ENCODE peak calls at places on chromosome 4, in five cellular contexts. Z, B, R, H and U are unnamed samples.

GRCh38 chr4:87077834-87078585 is 142.4 kb downstream of the KLHL8 start:
- DNase-seq in Z (no peak), B (no peak), R (no peak), H (no peak), U (no peak)

GRCh38 chr4:40314951-40315350 is 20.2 kb upstream of the CHRNA9 start:
- DNase-seq in B (no peak), H (no peak), Z (no peak), R (no peak), U (peak)

GRCh38 chr4:29259556-29259955 is 1460.6 kb upstream of the PCDH7 start:
- DNase-seq in Z (no peak), R (no peak), B (no peak), H (no peak), U (peak)

GRCh38 chr4:6906046-6906445 is 3.6 kb upstream of the TBC1D14 start:
- DNase-seq in H (no peak), B (no peak), R (no peak), Z (no peak), U (no peak)

GRCh38 chr4:763922-764321 is 58.3 kb downstream of the PCGF3 start:
- DNase-seq in R (no peak), B (no peak), Z (no peak), H (no peak), U (no peak)

GRCh38 chr4:53281438-53281837 is 84.4 kb downstream of the SCFD2 start:
- DNase-seq in R (no peak), B (peak), H (no peak), Z (no peak), U (peak)

GRCh38 chr4:102308032-102308799 is 37.1 kb downstream of the SLC39A8 start:
- DNase-seq in Z (no peak), B (no peak), R (no peak), H (no peak), U (peak)

GRCh38 chr4:25792200-25792791 is 70.5 kb downstream of the SEL1L3 start:
- DNase-seq in Z (peak), B (no peak), H (no peak), R (no peak), U (peak)

GRCh38 chr4:2535386-2536192 is 858 bp upstream of the FAM193A start:
- DNase-seq in R (no peak), B (peak), H (no peak), Z (peak), U (no peak)

GRCh38 chr4:86558799-86559198 is 35.3 kb upstream of the PTPN13 start:
- DNase-seq in H (no peak), R (no peak), B (peak), Z (no peak), U (peak)

GRCh38 chr4:152606800-152607577 is 71.1 kb upstream of the FBXW7 start:
- DNase-seq in R (no peak), H (no peak), Z (no peak), B (no peak), U (no peak)

GRCh38 chr4:76987153-76987562 is 37.6 kb downstream of the SEPTIN11 start:
- DNase-seq in Z (peak), R (peak), H (no peak), B (peak), U (no peak)

GRCh38 chr4:40719008-40719623 is 30.6 kb upstream of the NSUN7 start:
- DNase-seq in Z (no peak), B (peak), R (no peak), H (no peak), U (peak)

GRCh38 chr4:105257817-105258495 is 111.3 kb downstream of the TET2 start:
- DNase-seq in R (no peak), H (no peak), B (no peak), Z (no peak), U (peak)
- TF ChIP-seq CTCF in R (no peak), H (no peak), B (peak), Z (no peak), U (no peak)

GRCh38 chr4:142282870-142283431 is 563.1 kb downstream of the INPP4B start:
- DNase-seq in B (no peak), R (no peak), H (no peak), Z (no peak), U (peak)
- TF ChIP-seq CTCF in B (peak), R (peak), H (peak), Z (peak), U (peak)

GRCh38 chr4:131638776-131639175 is 1510.3 kb upstream of the PCDH10 start:
- DNase-seq in B (peak), R (no peak), Z (no peak), H (no peak), U (no peak)

GRCh38 chr4:131649227-131649626 is 1499.9 kb upstream of the PCDH10 start:
- DNase-seq in B (no peak), R (no peak), Z (no peak), H (no peak), U (no peak)

DNA sequence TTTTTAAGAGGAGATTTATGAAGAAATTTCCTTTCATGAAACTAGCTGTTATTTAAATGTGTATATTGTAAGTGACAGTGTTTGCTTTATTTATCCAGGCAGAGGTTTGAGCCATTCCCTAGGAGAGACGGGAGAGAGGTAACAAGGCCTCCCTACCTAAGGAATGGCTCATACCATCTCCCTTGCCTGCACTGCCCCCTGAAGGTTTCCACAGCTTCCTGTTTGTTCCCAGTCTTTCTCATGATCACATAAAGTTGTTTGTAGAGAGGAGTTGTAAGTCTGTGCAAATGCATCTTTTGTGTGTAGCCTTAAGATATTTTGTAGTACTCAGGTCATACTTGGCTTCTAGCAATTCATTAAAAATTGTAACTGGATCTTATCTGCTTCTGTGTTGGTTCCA is 1504.5 kb upstream of the PCDH10 start:
- DNase-seq in B (peak), Z (peak), R (no peak), H (no peak), U (peak)
- TF ChIP-seq CTCF in B (peak), Z (peak), R (peak), H (no peak), U (peak)

GRCh38 chr4:178632415-178632814 is 1190.2 kb upstream of the AGA start:
- DNase-seq in Z (no peak), B (no peak), R (no peak), H (no peak), U (no peak)

GRCh38 chr4:178633263-178633662 is 1191.0 kb upstream of the AGA start:
- DNase-seq in B (no peak), Z (no peak), H (no peak), R (no peak), U (peak)
- TF ChIP-seq CTCF in B (no peak), Z (no peak), H (no peak), R (no peak), U (no peak)

GRCh38 chr4:170623899-170624298 is 534.1 kb upstream of the AADAT start:
- DNase-seq in Z (no peak), H (no peak), B (no peak), R (no peak), U (peak)
- TF ChIP-seq CTCF in Z (no peak), H (no peak), B (no peak), R (no peak), U (no peak)

GRCh38 chr4:173235050-173235449 is 66.4 kb downstream of the GALNT7 start:
- DNase-seq in R (no peak), B (no peak), Z (no peak), H (no peak), U (no peak)

GRCh38 chr4:173231916-173232315 is 63.3 kb downstream of the GALNT7 start:
- DNase-seq in B (peak), H (no peak), Z (no peak), R (no peak), U (peak)

GRCh38 chr4:173237722-173238121 is 69.1 kb downstream of the GALNT7 start:
- DNase-seq in R (no peak), Z (no peak), B (no peak), H (no peak), U (no peak)

GRCh38 chr4:173240696-173241095 is 72.1 kb downstream of the GALNT7 start:
- DNase-seq in B (no peak), H (no peak), R (no peak), Z (no peak), U (no peak)

DNA sequence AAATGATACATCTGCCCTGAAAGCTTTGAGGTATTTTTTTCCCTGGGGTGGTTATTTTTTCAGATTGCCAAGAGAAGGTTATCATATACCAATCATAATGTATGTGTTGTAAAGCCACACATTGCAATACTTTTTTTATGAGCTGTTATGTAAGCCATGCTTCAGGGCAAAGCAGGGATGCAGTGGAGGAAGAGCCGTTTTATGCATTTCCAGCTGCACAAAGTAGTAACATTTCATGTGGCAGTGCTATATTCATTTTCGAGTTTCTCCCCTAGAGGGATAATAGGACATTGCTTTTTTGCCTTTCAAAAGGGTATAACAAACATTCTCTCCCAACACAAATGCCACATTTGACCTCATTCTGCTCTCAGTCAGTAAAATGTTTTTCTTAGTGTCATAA is 68.5 kb downstream of the GALNT7 start:
- DNase-seq in H (no peak), R (no peak), B (no peak), Z (no peak), U (no peak)
- TF ChIP-seq CTCF in H (no peak), R (peak), B (no peak), Z (no peak), U (no peak)

GRCh38 chr4:3829211-3829953 is 63.2 kb downstream of the ADRA2C start:
- DNase-seq in H (no peak), B (no peak), Z (no peak), R (no peak), U (no peak)

GRCh38 chr4:3828546-3828945 is 62.4 kb downstream of the ADRA2C start:
- DNase-seq in H (no peak), B (no peak), R (no peak), Z (no peak), U (no peak)

GRCh38 chr4:3831529-3832150 is 65.5 kb downstream of the ADRA2C start:
- DNase-seq in R (no peak), Z (no peak), B (no peak), H (no peak), U (no peak)

GRCh38 chr4:3830774-3831528 is 64.8 kb downstream of the ADRA2C start:
- DNase-seq in H (no peak), Z (no peak), R (no peak), B (no peak), U (no peak)

DNA sequence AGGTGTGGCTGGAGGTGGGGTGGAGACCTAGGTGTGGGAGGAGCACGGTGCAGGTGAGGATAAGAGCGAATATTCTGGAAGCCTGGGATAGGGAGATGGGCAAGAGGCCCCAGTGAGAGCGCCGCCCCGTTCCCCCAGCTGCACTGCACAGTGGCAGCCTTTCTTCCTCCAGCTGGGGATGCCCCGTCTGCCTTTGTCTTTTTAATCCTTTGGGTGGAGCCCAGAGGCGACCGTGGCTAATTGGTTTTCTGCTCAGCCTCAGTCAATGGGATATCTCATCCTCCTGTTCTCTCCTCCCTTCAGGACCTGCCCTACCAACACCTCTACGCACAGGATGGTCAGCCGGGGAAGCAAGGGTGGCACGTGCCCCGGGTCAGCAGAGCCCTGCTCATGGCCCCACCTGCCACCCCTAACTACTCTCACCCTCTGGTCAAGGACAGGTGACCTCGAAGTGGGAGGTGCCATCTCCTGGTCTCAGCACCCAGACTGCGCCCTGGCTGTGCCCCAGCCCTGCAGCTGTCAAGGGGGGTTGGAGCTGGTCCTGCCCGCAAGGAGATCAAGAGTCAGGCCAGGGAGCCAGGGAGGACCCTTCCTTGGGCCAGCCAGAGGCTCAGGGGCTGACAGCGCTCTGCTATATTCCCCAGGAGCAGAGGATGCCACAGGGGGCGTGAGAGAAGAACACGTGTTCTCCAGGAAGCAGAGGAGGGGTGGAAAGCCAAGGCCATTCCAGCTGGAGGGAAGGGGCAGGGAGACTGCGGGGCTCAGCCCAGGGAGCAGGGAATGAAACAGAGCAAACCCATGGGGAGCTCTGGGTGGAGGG is 64.0 kb downstream of the ADRA2C start:
- DNase-seq in H (no peak), R (no peak), B (no peak), Z (peak), U (no peak)
- TF ChIP-seq CTCF in H (no peak), R (no peak), B (no peak), Z (no peak), U (no peak)

GRCh38 chr4:37667197-37668100 is 18.7 kb downstream of the RELL1 start:
- DNase-seq in R (no peak), Z (no peak), H (no peak), B (no peak), U (no peak)
- TF ChIP-seq CTCF in R (no peak), Z (no peak), H (no peak), B (no peak), U (no peak)

GRCh38 chr4:67332627-67333026 is 212.7 kb downstream of the CENPC start:
- DNase-seq in Z (peak), H (no peak), B (no peak), R (no peak), U (peak)
- TF ChIP-seq CTCF in Z (peak), H (no peak), B (peak), R (peak), U (peak)

DNA sequence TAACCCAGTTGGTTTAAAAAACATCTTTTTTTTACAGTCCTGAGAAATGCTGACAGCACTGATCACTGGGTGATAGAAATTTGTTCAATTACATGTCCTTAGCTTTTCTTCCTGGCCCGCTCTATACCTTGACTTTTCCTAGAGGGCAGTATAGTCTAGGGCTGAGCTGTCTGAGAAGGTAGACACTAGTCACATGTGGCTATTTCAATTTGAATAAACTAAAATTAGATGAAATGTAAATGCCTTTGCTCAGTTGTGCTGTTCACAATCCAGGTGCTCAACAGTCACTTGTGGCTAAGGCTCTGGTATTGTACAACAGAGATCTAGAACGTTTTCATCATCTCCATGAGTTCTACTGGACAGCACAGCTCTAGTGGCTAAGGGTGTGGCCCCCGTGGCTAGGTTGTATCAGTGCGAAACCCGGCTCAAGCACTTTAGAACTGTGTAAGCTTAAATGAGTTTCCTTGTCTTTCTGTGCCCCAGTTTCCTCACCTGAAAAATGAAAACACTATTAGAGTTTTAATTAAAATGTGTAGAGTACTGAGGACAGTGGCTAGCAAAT is 111.6 kb upstream of the WDR17 start:
- DNase-seq in Z (no peak), B (no peak), H (no peak), R (no peak), U (peak)
- TF ChIP-seq CTCF in Z (peak), B (peak), H (no peak), R (no peak), U (no peak)